ENCODE peak calls at places on chromosomes 13 and 19, in nine cellular contexts. One of them, this sample, is unnamed.
A peak's percentile ranks its signal among the peaks of the same experiment; 100 is the strongest.

GRCh38 chr13:47306991-47307390 is 410.1 kb upstream of the HTR2A start:
- DNase-seq in H9: no peak
- DNase-seq in HS-5: no peak
- DNase-seq in RPMI7951: no peak
- DNase-seq in EL: no peak
- DNase-seq in T-helper 2 cell: no peak
- DNase-seq in neural progenitor cell: no peak
- DNase-seq in naive thymus-derived CD8-positive, alpha-beta T cell: no peak
- DNase-seq in NCI-H69: no peak
- DNase-seq in this sample: peak; percentile 58

GRCh38 chr19:7888145-7888825 is at the start of gene LRRC8E:
- DNase-seq in H9: peak; percentile 89
- DNase-seq in HS-5: no peak
- DNase-seq in RPMI7951: peak; percentile 72
- DNase-seq in EL: peak; percentile 83
- DNase-seq in T-helper 2 cell: no peak
- DNase-seq in neural progenitor cell: peak; percentile 83
- DNase-seq in naive thymus-derived CD8-positive, alpha-beta T cell: no peak
- DNase-seq in NCI-H69: peak; percentile 73
- DNase-seq in this sample: peak; percentile 77

GRCh38 chr13:50589651-50590054 is 253.8 kb downstream of the DLEU7 start:
- DNase-seq in H9: no peak
- DNase-seq in HS-5: peak; percentile 59
- DNase-seq in RPMI7951: peak; percentile 82
- DNase-seq in EL: peak; percentile 87
- DNase-seq in T-helper 2 cell: no peak
- DNase-seq in neural progenitor cell: no peak
- DNase-seq in naive thymus-derived CD8-positive, alpha-beta T cell: no peak
- DNase-seq in NCI-H69: no peak
- DNase-seq in this sample: peak; percentile 91

GRCh38 chr19:22882797-22883196 is 50.7 kb downstream of the ZNF723 start:
- DNase-seq in H9: no peak
- DNase-seq in HS-5: no peak
- DNase-seq in RPMI7951: peak; percentile 39
- DNase-seq in EL: peak; percentile 19
- DNase-seq in T-helper 2 cell: peak; percentile 18
- DNase-seq in neural progenitor cell: peak; percentile 2
- DNase-seq in naive thymus-derived CD8-positive, alpha-beta T cell: no peak
- DNase-seq in NCI-H69: peak; percentile 23
- DNase-seq in this sample: peak; percentile 4

GRCh38 chr13:95368998-95369397 is 67.7 kb upstream of the ABCC4 start:
- DNase-seq in H9: no peak
- DNase-seq in HS-5: no peak
- DNase-seq in RPMI7951: no peak
- DNase-seq in EL: no peak
- DNase-seq in T-helper 2 cell: no peak
- DNase-seq in neural progenitor cell: no peak
- DNase-seq in naive thymus-derived CD8-positive, alpha-beta T cell: no peak
- DNase-seq in NCI-H69: no peak
- DNase-seq in this sample: no peak

GRCh38 chr13:48679941-48680630 is 26.4 kb downstream of the CYSLTR2 start:
- DNase-seq in H9: no peak
- DNase-seq in HS-5: no peak
- DNase-seq in RPMI7951: no peak
- DNase-seq in EL: no peak
- DNase-seq in T-helper 2 cell: no peak
- DNase-seq in neural progenitor cell: no peak
- DNase-seq in naive thymus-derived CD8-positive, alpha-beta T cell: no peak
- DNase-seq in NCI-H69: peak; percentile 21
- DNase-seq in this sample: no peak

GRCh38 chr13:27975579-27976361 is 6.7 kb upstream of the CDX2 start:
- DNase-seq in H9: peak; percentile 45
- DNase-seq in HS-5: no peak
- DNase-seq in RPMI7951: no peak
- DNase-seq in EL: no peak
- DNase-seq in T-helper 2 cell: no peak
- DNase-seq in neural progenitor cell: peak; percentile 50
- DNase-seq in naive thymus-derived CD8-positive, alpha-beta T cell: no peak
- DNase-seq in NCI-H69: no peak
- DNase-seq in this sample: no peak

GRCh38 chr19:44648536-44649370 is 5.0 kb downstream of the PVR start:
- DNase-seq in H9: no peak
- DNase-seq in HS-5: no peak
- DNase-seq in RPMI7951: peak; percentile 35
- DNase-seq in EL: peak; percentile 57
- DNase-seq in T-helper 2 cell: no peak
- DNase-seq in neural progenitor cell: no peak
- DNase-seq in naive thymus-derived CD8-positive, alpha-beta T cell: no peak
- DNase-seq in NCI-H69: no peak
- DNase-seq in this sample: peak; percentile 56

GRCh38 chr19:48568345-48568886 is 16.4 kb downstream of the SULT2B1 start:
- DNase-seq in H9: peak; percentile 76
- DNase-seq in HS-5: peak; percentile 76
- DNase-seq in RPMI7951: peak; percentile 95
- DNase-seq in EL: peak; percentile 97
- DNase-seq in T-helper 2 cell: no peak
- DNase-seq in neural progenitor cell: peak; percentile 26
- DNase-seq in naive thymus-derived CD8-positive, alpha-beta T cell: no peak
- DNase-seq in NCI-H69: peak; percentile 69
- DNase-seq in this sample: peak; percentile 93

GRCh38 chr13:50224534-50224933 is 209.3 kb downstream of the KCNRG start:
- DNase-seq in H9: no peak
- DNase-seq in HS-5: no peak
- DNase-seq in RPMI7951: peak; percentile 64
- DNase-seq in EL: peak; percentile 29
- DNase-seq in T-helper 2 cell: peak; percentile 79
- DNase-seq in neural progenitor cell: no peak
- DNase-seq in naive thymus-derived CD8-positive, alpha-beta T cell: no peak
- DNase-seq in NCI-H69: no peak
- DNase-seq in this sample: no peak

GRCh38 chr13:109608503-109608902 is 177.9 kb downstream of the IRS2 start:
- DNase-seq in H9: no peak
- DNase-seq in HS-5: no peak
- DNase-seq in RPMI7951: no peak
- DNase-seq in EL: no peak
- DNase-seq in T-helper 2 cell: no peak
- DNase-seq in neural progenitor cell: no peak
- DNase-seq in naive thymus-derived CD8-positive, alpha-beta T cell: no peak
- DNase-seq in NCI-H69: no peak
- DNase-seq in this sample: no peak

GRCh38 chr19:34298891-34299510 is 44.6 kb downstream of the GARRE1 start:
- DNase-seq in H9: no peak
- DNase-seq in HS-5: no peak
- DNase-seq in RPMI7951: no peak
- DNase-seq in EL: no peak
- DNase-seq in T-helper 2 cell: no peak
- DNase-seq in neural progenitor cell: no peak
- DNase-seq in naive thymus-derived CD8-positive, alpha-beta T cell: no peak
- DNase-seq in NCI-H69: no peak
- DNase-seq in this sample: no peak

GRCh38 chr19:10888421-10888866 is 17.1 kb downstream of the CARM1 start:
- DNase-seq in H9: peak; percentile 71
- DNase-seq in HS-5: no peak
- DNase-seq in RPMI7951: no peak
- DNase-seq in EL: no peak
- DNase-seq in T-helper 2 cell: no peak
- DNase-seq in neural progenitor cell: peak; percentile 73
- DNase-seq in naive thymus-derived CD8-positive, alpha-beta T cell: no peak
- DNase-seq in NCI-H69: peak; percentile 99
- DNase-seq in this sample: no peak

GRCh38 chr13:107457686-107458085 is 757.6 kb downstream of the LIG4 start:
- DNase-seq in H9: no peak
- DNase-seq in HS-5: no peak
- DNase-seq in RPMI7951: no peak
- DNase-seq in EL: no peak
- DNase-seq in T-helper 2 cell: no peak
- DNase-seq in neural progenitor cell: peak; percentile 23
- DNase-seq in naive thymus-derived CD8-positive, alpha-beta T cell: no peak
- DNase-seq in NCI-H69: peak; percentile 57
- DNase-seq in this sample: peak; percentile 59

GRCh38 chr13:69903081-69903480 is 204.5 kb upstream of the ATXN8OS start:
- DNase-seq in H9: no peak
- DNase-seq in HS-5: no peak
- DNase-seq in RPMI7951: no peak
- DNase-seq in EL: no peak
- DNase-seq in T-helper 2 cell: no peak
- DNase-seq in neural progenitor cell: no peak
- DNase-seq in naive thymus-derived CD8-positive, alpha-beta T cell: no peak
- DNase-seq in NCI-H69: no peak
- DNase-seq in this sample: no peak

GRCh38 chr13:90230311-90230710 is 1117.2 kb upstream of the MIR17HG start:
- DNase-seq in H9: no peak
- DNase-seq in HS-5: no peak
- DNase-seq in RPMI7951: no peak
- DNase-seq in EL: no peak
- DNase-seq in T-helper 2 cell: no peak
- DNase-seq in neural progenitor cell: no peak
- DNase-seq in naive thymus-derived CD8-positive, alpha-beta T cell: no peak
- DNase-seq in NCI-H69: no peak
- DNase-seq in this sample: no peak

GRCh38 chr19:38175422-38175821 is 48.6 kb downstream of the DPF1 start:
- DNase-seq in H9: no peak
- DNase-seq in HS-5: no peak
- DNase-seq in RPMI7951: no peak
- DNase-seq in EL: no peak
- DNase-seq in T-helper 2 cell: no peak
- DNase-seq in neural progenitor cell: no peak
- DNase-seq in naive thymus-derived CD8-positive, alpha-beta T cell: no peak
- DNase-seq in NCI-H69: peak; percentile 14
- DNase-seq in this sample: no peak

GRCh38 chr13:68439821-68440220 is 1209.7 kb upstream of the PCDH9 start:
- DNase-seq in H9: no peak
- DNase-seq in HS-5: peak; percentile 34
- DNase-seq in RPMI7951: no peak
- DNase-seq in EL: no peak
- DNase-seq in T-helper 2 cell: peak; percentile 1
- DNase-seq in neural progenitor cell: no peak
- DNase-seq in naive thymus-derived CD8-positive, alpha-beta T cell: no peak
- DNase-seq in NCI-H69: peak; percentile 54
- DNase-seq in this sample: no peak

GRCh38 chr13:76600086-76600485 is 286.1 kb downstream of the KCTD12 start:
- DNase-seq in H9: no peak
- DNase-seq in HS-5: no peak
- DNase-seq in RPMI7951: peak; percentile 8
- DNase-seq in EL: no peak
- DNase-seq in T-helper 2 cell: no peak
- DNase-seq in neural progenitor cell: no peak
- DNase-seq in naive thymus-derived CD8-positive, alpha-beta T cell: no peak
- DNase-seq in NCI-H69: peak; percentile 2
- DNase-seq in this sample: peak; percentile 17

GRCh38 chr13:73835138-73835721 is 299.0 kb downstream of the KLF12 start:
- DNase-seq in H9: no peak
- DNase-seq in HS-5: peak; percentile 14
- DNase-seq in RPMI7951: peak; percentile 42
- DNase-seq in EL: peak; percentile 54
- DNase-seq in T-helper 2 cell: peak; percentile 57
- DNase-seq in neural progenitor cell: peak; percentile 44
- DNase-seq in naive thymus-derived CD8-positive, alpha-beta T cell: no peak
- DNase-seq in NCI-H69: peak; percentile 67
- DNase-seq in this sample: peak; percentile 61

GRCh38 chr19:15251749-15252397 is 19.6 kb upstream of the EPHX3 start:
- DNase-seq in H9: peak; percentile 84
- DNase-seq in HS-5: no peak
- DNase-seq in RPMI7951: peak; percentile 96
- DNase-seq in EL: peak; percentile 95
- DNase-seq in T-helper 2 cell: no peak
- DNase-seq in neural progenitor cell: peak; percentile 88
- DNase-seq in naive thymus-derived CD8-positive, alpha-beta T cell: no peak
- DNase-seq in NCI-H69: peak; percentile 27
- DNase-seq in this sample: peak; percentile 98

GRCh38 chr13:78239681-78240080 is 321.1 kb upstream of the EDNRB start:
- DNase-seq in H9: peak; percentile 27
- DNase-seq in HS-5: no peak
- DNase-seq in RPMI7951: no peak
- DNase-seq in EL: no peak
- DNase-seq in T-helper 2 cell: no peak
- DNase-seq in neural progenitor cell: peak; percentile 27
- DNase-seq in naive thymus-derived CD8-positive, alpha-beta T cell: no peak
- DNase-seq in NCI-H69: no peak
- DNase-seq in this sample: no peak

GRCh38 chr13:97148894-97149293 is 73.2 kb upstream of the MBNL2 start:
- DNase-seq in H9: no peak
- DNase-seq in HS-5: no peak
- DNase-seq in RPMI7951: no peak
- DNase-seq in EL: no peak
- DNase-seq in T-helper 2 cell: no peak
- DNase-seq in neural progenitor cell: no peak
- DNase-seq in naive thymus-derived CD8-positive, alpha-beta T cell: no peak
- DNase-seq in NCI-H69: no peak
- DNase-seq in this sample: no peak

GRCh38 chr19:47896019-47896418 is 9.9 kb upstream of the SULT2A1 start:
- DNase-seq in H9: no peak
- DNase-seq in HS-5: no peak
- DNase-seq in RPMI7951: no peak
- DNase-seq in EL: no peak
- DNase-seq in T-helper 2 cell: no peak
- DNase-seq in neural progenitor cell: no peak
- DNase-seq in naive thymus-derived CD8-positive, alpha-beta T cell: no peak
- DNase-seq in NCI-H69: no peak
- DNase-seq in this sample: no peak

GRCh38 chr13:107203146-107203847 is 635.4 kb upstream of the ARGLU1 start:
- DNase-seq in H9: peak; percentile 70
- DNase-seq in HS-5: no peak
- DNase-seq in RPMI7951: peak; percentile 19
- DNase-seq in EL: no peak
- DNase-seq in T-helper 2 cell: no peak
- DNase-seq in neural progenitor cell: peak; percentile 73
- DNase-seq in naive thymus-derived CD8-positive, alpha-beta T cell: no peak
- DNase-seq in NCI-H69: peak; percentile 51
- DNase-seq in this sample: peak; percentile 37

GRCh38 chr19:4081441-4082129 is 14.9 kb upstream of the ZBTB7A start:
- DNase-seq in H9: no peak
- DNase-seq in HS-5: no peak
- DNase-seq in RPMI7951: peak; percentile 24
- DNase-seq in EL: no peak
- DNase-seq in T-helper 2 cell: no peak
- DNase-seq in neural progenitor cell: no peak
- DNase-seq in naive thymus-derived CD8-positive, alpha-beta T cell: no peak
- DNase-seq in NCI-H69: peak; percentile 34
- DNase-seq in this sample: no peak